ENCODE peak calls at places on chromosomes 16 and 17, in seven cellular contexts. Y, X, R, G, O, V and M are unnamed samples.

GRCh38 chr17:27550974-27551505 is 79.9 kb upstream of the LGALS9 start:
- DNase-seq in R (no peak), Y (no peak), O (no peak), V (no peak), X (no peak), G (no peak), M (no peak)

GRCh38 chr16:21190599-21190998 is 20.8 kb downstream of the ZP2 start:
- DNase-seq in X (no peak), R (peak), V (no peak), O (no peak), Y (no peak), G (peak), M (no peak)

GRCh38 chr16:12245923-12246290 is 269.4 kb downstream of the SNX29 start:
- DNase-seq in X (no peak), Y (no peak), R (no peak), V (no peak), G (no peak), O (no peak), M (no peak)

GRCh38 chr16:67146523-67147357 is 4.1 kb downstream of the B3GNT9 start:
- DNase-seq in R (no peak), V (no peak), X (no peak), Y (no peak), O (no peak), G (no peak), M (no peak)

GRCh38 chr16:4327782-4328579 is 12.1 kb downstream of the GLIS2 start:
- DNase-seq in Y (peak), G (no peak), X (peak), R (peak), O (peak), V (peak), M (peak)

GRCh38 chr16:60905806-60906205 is 1130.4 kb downstream of the CDH8 start:
- DNase-seq in R (peak), O (no peak), G (no peak), X (no peak), V (no peak), Y (peak), M (no peak)

GRCh38 chr16:11165894-11166665 is 89.9 kb downstream of the SOCS1 start:
- DNase-seq in O (no peak), X (no peak), Y (no peak), V (no peak), G (no peak), R (no peak), M (no peak)

GRCh38 chr17:37702605-37703004 is 42.3 kb downstream of the HNF1B start:
- DNase-seq in V (no peak), G (peak), X (no peak), O (no peak), R (peak), Y (no peak), M (peak)

GRCh38 chr17:46916211-46916610 is 6.7 kb upstream of the GOSR2 start:
- DNase-seq in V (no peak), G (no peak), O (no peak), Y (no peak), X (no peak), R (peak), M (peak)

GRCh38 chr17:72393553-72393952 is 272.7 kb downstream of the SOX9 start:
- DNase-seq in Y (no peak), G (no peak), O (no peak), X (no peak), V (no peak), R (peak), M (peak)

GRCh38 chr16:52976539-52977167 is 76.0 kb downstream of the CHD9NB start:
- DNase-seq in Y (peak), X (no peak), O (peak), V (no peak), R (peak), G (no peak), M (peak)

GRCh38 chr16:14202697-14203096 is 131.6 kb downstream of the MRTFB start:
- DNase-seq in O (no peak), G (no peak), X (no peak), V (no peak), R (no peak), Y (peak), M (peak)

GRCh38 chr17:81735181-81736102 is 23.4 kb downstream of the SLC25A10 start:
- DNase-seq in O (peak), R (peak), X (peak), V (no peak), G (no peak), Y (no peak), M (peak)

GRCh38 chr16:72409428-72409827 is 237.5 kb upstream of the PMFBP1 start:
- DNase-seq in X (no peak), R (no peak), V (no peak), Y (no peak), G (no peak), O (peak), M (no peak)

GRCh38 chr17:77345260-77345910 is 204.6 kb downstream of the SEC14L1 start:
- DNase-seq in R (no peak), G (no peak), X (no peak), O (no peak), Y (no peak), V (peak), M (no peak)

GRCh38 chr16:27341971-27342370 is 28.2 kb downstream of the IL4R start:
- DNase-seq in R (no peak), X (no peak), V (no peak), G (no peak), Y (no peak), O (no peak), M (no peak)

GRCh38 chr16:64841482-64841881 is 280.4 kb downstream of the CDH11 start:
- DNase-seq in G (no peak), Y (no peak), R (no peak), X (no peak), V (no peak), O (no peak), M (no peak)

GRCh38 chr16:81394966-81395655 is 49.5 kb upstream of the CMIP start:
- DNase-seq in Y (no peak), X (peak), O (no peak), G (no peak), R (no peak), V (no peak), M (no peak)

GRCh38 chr16:87033021-87033471 is 284.1 kb downstream of the C16orf95 start:
- DNase-seq in O (no peak), V (no peak), Y (no peak), G (no peak), R (no peak), X (peak), M (no peak)

GRCh38 chr17:73089918-73090317 is 2.6 kb downstream of the SLC39A11 start:
- DNase-seq in R (no peak), G (no peak), X (no peak), O (no peak), Y (no peak), V (no peak), M (no peak)

GRCh38 chr17:45092932-45093430 is 31.9 kb downstream of the NMT1 start:
- DNase-seq in R (peak), O (no peak), G (peak), X (peak), V (peak), Y (no peak), M (peak)

GRCh38 chr17:2058521-2059124 is 3.7 kb downstream of the HIC1 start:
- DNase-seq in R (no peak), V (peak), O (peak), X (peak), G (no peak), Y (no peak), M (no peak)

GRCh38 chr16:78628526-78628925 is 529.1 kb downstream of the WWOX start:
- DNase-seq in R (no peak), Y (no peak), G (no peak), X (no peak), V (no peak), O (no peak), M (no peak)

GRCh38 chr17:61583242-61583641 is 7.8 kb downstream of the NACA2 start:
- DNase-seq in X (no peak), O (no peak), V (no peak), Y (no peak), G (peak), R (peak), M (peak)

GRCh38 chr17:41024702-41025101 is 2.3 kb downstream of the KRTAP1-5 start:
- DNase-seq in O (no peak), R (peak), V (no peak), X (no peak), G (peak), Y (no peak), M (no peak)

GRCh38 chr17:72634621-72635020 is 457.9 kb downstream of the SLC39A11 start:
- DNase-seq in R (no peak), O (no peak), G (no peak), X (no peak), Y (no peak), V (no peak), M (peak)

GRCh38 chr17:13321932-13322701 is 279.6 kb downstream of the HS3ST3A1 start:
- DNase-seq in R (no peak), O (no peak), X (no peak), G (no peak), V (no peak), Y (no peak), M (no peak)

GRCh38 chr16:17802566-17802965 is 331.8 kb upstream of the XYLT1 start:
- DNase-seq in O (no peak), V (peak), G (no peak), Y (no peak), X (no peak), R (peak), M (no peak)

GRCh38 chr17:81477173-81477572 is 35.4 kb downstream of the ACTG1 start:
- DNase-seq in Y (no peak), V (no peak), R (no peak), O (no peak), X (no peak), G (no peak), M (no peak)

GRCh38 chr17:35243459-35244204 is 760 bp downstream of the SLFN5 start:
- DNase-seq in O (peak), Y (peak), V (peak), G (peak), X (peak), R (peak), M (peak)

GRCh38 chr17:59435238-59435637 is 103.8 kb downstream of the YPEL2 start:
- DNase-seq in Y (no peak), V (no peak), G (no peak), X (no peak), O (no peak), R (peak), M (peak)

GRCh38 chr17:65533056-65533745 is 28.2 kb downstream of the AXIN2 start:
- DNase-seq in Y (no peak), G (no peak), V (no peak), X (no peak), R (no peak), O (no peak), M (no peak)

GRCh38 chr17:4474093-4474492 is 24.6 kb upstream of the SPNS2 start:
- DNase-seq in R (no peak), O (no peak), V (no peak), Y (no peak), X (no peak), G (no peak), M (no peak)
- H3K4me3 ChIP-seq in R (no peak), O (no peak), V (no peak), Y (no peak), X (no peak), G (no peak), M (no peak)

GRCh38 chr17:53950207-53950857 is 127.6 kb downstream of the KIF2B start:
- DNase-seq in X (no peak), O (peak), G (no peak), Y (peak), V (no peak), R (no peak), M (no peak)
- TF ChIP-seq CTCF in X (no peak), O (peak), G (no peak), Y (peak), V (no peak), R (no peak), M (no peak)

GRCh38 chr17:39701012-39701783 is 1.3 kb downstream of the ERBB2 start:
- DNase-seq in O (no peak), X (no peak), V (no peak), R (no peak), G (no peak), Y (peak), M (no peak)
- H3K4me3 ChIP-seq in O (peak), X (peak), V (peak), R (peak), G (peak), Y (peak), M (peak)

DNA sequence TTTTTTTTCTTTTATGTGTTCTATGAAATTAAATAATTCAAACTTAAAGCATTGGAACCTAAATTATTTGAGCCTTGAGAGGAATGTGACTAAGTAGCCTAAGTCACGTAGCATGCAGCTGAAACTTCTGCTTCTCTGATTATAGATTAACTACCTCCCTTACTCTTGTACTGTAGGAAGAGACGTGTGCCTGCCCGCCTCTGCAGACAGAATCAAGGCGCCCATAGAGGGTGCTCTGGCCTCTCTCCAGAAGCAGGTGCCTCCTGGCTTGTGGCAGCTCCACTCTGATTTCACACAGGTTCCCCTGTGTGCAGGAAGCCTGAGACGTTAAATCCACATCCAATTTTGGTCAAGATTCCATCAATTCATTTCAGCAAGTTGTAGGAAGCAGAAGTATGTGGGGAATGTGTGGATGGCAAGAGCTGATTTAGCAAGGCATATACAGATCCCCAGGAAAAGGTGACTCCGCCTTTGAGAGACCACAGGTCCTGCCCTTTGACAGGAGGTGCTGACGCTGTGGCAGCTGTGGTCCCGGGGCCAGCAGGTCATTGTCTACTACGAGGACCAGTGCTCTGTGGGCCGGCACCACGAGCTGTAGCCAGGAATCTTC is 1418.8 kb downstream of the CDH11 start:
- DNase-seq in R (no peak), O (peak), G (no peak), V (no peak), Y (peak), X (no peak), M (no peak)
- TF ChIP-seq CTCF in R (no peak), O (peak), G (no peak), V (no peak), Y (peak), X (no peak), M (no peak)

GRCh38 chr17:18079543-18079942 is 8.2 kb upstream of the DRG2 start:
- DNase-seq in X (no peak), Y (no peak), V (no peak), G (no peak), O (no peak), R (no peak), M (no peak)
- H3K4me3 ChIP-seq in X (no peak), Y (no peak), V (no peak), G (no peak), O (no peak), R (no peak), M (no peak)

GRCh38 chr17:75614556-75615270 is 18.5 kb upstream of the SMIM5 start:
- DNase-seq in V (no peak), X (no peak), Y (peak), O (no peak), R (no peak), G (no peak), M (no peak)
- TF ChIP-seq CTCF in V (no peak), X (no peak), Y (peak), O (no peak), R (no peak), G (no peak), M (no peak)

GRCh38 chr16:88511911-88512310 is 58.3 kb upstream of the ZC3H18 start:
- DNase-seq in Y (no peak), O (no peak), R (no peak), G (no peak), X (no peak), V (no peak), M (no peak)

GRCh38 chr16:88514070-88514469 is 56.1 kb upstream of the ZC3H18 start:
- DNase-seq in V (no peak), O (no peak), Y (no peak), R (no peak), X (no peak), G (no peak), M (no peak)

GRCh38 chr16:88511060-88511459 is 58.0 kb downstream of the ZFPM1 start:
- DNase-seq in O (no peak), V (no peak), R (no peak), G (no peak), X (no peak), Y (no peak), M (no peak)

GRCh38 chr16:88514526-88514925 is 55.7 kb upstream of the ZC3H18 start:
- DNase-seq in O (no peak), V (no peak), R (no peak), X (no peak), G (no peak), Y (no peak), M (no peak)

DNA sequence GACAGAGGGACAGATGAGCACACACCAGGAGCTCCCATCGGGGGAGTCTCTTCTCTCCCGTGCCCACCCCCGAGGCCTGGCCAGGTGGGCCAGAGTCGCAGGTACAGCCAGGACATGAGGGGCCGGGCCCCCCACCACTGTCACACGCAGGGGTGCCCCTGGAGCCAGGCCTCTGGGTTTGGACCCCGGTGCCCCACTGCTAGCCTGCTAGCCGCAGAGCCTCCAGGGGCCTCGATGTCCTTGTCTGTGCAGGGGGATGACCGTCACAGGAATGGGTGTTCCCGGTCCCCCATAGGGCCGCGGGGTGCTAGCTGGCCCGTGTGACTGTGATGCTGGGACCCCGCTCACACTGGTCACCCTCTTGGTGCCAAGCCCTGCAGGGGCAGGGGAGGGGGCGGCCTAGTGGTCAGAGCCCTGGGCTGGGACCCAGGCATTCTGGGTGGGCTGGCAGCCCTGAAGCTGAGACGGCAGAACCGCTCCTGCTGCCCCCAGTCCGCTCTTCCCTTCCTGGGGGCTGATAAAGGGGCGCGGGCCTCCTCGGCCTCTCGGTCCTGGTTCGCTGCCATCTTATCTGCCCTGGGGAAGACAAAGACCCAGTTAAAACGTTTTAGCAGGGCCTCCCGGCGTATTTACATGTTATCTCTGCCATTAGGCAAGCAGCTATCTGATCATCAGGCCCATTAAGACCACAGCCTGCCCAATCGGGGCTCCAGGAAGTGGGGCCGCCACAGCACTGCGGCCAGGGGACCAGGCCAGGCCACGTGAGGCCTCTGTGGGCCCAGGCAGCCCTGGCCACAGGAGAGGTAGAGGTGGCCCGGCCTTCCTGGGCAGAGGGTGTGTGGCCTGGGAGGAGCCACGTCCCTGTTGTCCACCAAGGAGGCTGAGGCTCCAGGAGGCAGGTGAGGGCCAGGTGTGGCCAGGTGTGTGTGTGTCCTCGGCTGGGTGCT is 57.2 kb upstream of the ZC3H18 start:
- DNase-seq in X (no peak), V (no peak), Y (no peak), R (no peak), O (no peak), G (no peak), M (no peak)
- H3K4me3 ChIP-seq in X (no peak), V (no peak), Y (no peak), R (no peak), O (no peak), G (no peak), M (no peak)